ENCODE peak calls at places on chromosomes 11 and 22, in seven cellular contexts. A is K562, R is H1, F is HepG2, X is HCT116, Q is endothelial cell of umbilical vein, U is GM12878. P is an unnamed sample.

GRCh38 chr22:39278040-39278439 is 33.3 kb upstream of the PDGFB start:
- DNase-seq in A (no peak), R (no peak), F (no peak), X (no peak), Q (no peak), U (no peak), P (no peak)

GRCh38 chr11:85088286-85088685 is 538.9 kb downstream of the DLG2 start:
- DNase-seq in A (no peak), R (no peak), F (no peak), X (no peak), Q (no peak), U (no peak), P (no peak)

GRCh38 chr22:23168381-23169031 is 11.8 kb upstream of the BCR start:
- DNase-seq in A (no peak), R (no peak), F (no peak), X (no peak), Q (no peak), U (no peak), P (no peak)

GRCh38 chr11:102868359-102868758 is 6.4 kb downstream of the MMP12 start:
- DNase-seq in A (no peak), R (no peak), F (no peak), X (no peak), Q (no peak), U (no peak), P (no peak)

GRCh38 chr11:96257972-96258951 is 84.7 kb downstream of the MAML2 start:
- DNase-seq in A (no peak), R (no peak), F (no peak), X (no peak), Q (no peak), U (no peak), P (no peak)

GRCh38 chr11:62446091-62446490 is 27.3 kb downstream of the SCGB1A1 start:
- DNase-seq in A (no peak), R (no peak), F (no peak), X (no peak), Q (no peak), U (no peak), P (no peak)

GRCh38 chr11:130451261-130452019 is 3.0 kb downstream of the ADAMTS15 start:
- DNase-seq in A (no peak), R (no peak), F (no peak), X (no peak), Q (no peak), U (no peak), P (no peak)

GRCh38 chr22:21082248-21082647 is 36.5 kb downstream of the LRRC74B start:
- DNase-seq in A (no peak), R (no peak), F (no peak), X (no peak), Q (no peak), U (no peak), P (no peak)

GRCh38 chr22:29308791-29309262 is 2.4 kb downstream of the GAS2L1 start:
- DNase-seq in A (no peak), R (peak; percentile 51), F (no peak), X (no peak), Q (peak; percentile 49), U (no peak), P (no peak)

GRCh38 chr22:41021039-41021654 is 70.0 kb downstream of the RBX1 start:
- DNase-seq in A (no peak), R (peak; percentile 59), F (no peak), X (no peak), Q (no peak), U (no peak), P (no peak)

GRCh38 chr22:47275479-47276218 is 513.2 kb downstream of the TBC1D22A start:
- DNase-seq in A (no peak), R (no peak), F (no peak), X (no peak), Q (no peak), U (no peak), P (no peak)

GRCh38 chr11:10902301-10902700 is 44.4 kb upstream of the ZBED5 start:
- DNase-seq in A (no peak), R (no peak), F (no peak), X (no peak), Q (no peak), U (no peak), P (no peak)

GRCh38 chr22:47213571-47214230 is 451.3 kb downstream of the TBC1D22A start:
- DNase-seq in A (peak; percentile 55), R (peak; percentile 83), F (peak; percentile 14), X (peak; percentile 12), Q (no peak), U (no peak), P (peak; percentile 26)

GRCh38 chr11:11265994-11266606 is 87.0 kb downstream of the CSNK2A3 start:
- DNase-seq in A (peak; percentile 78), R (peak; percentile 94), F (no peak), X (peak; percentile 16), Q (no peak), U (no peak), P (no peak)

GRCh38 chr11:67031791-67032561 is 9.0 kb downstream of the SYT12 start:
- DNase-seq in A (no peak), R (no peak), F (no peak), X (no peak), Q (no peak), U (no peak), P (no peak)

GRCh38 chr11:17776213-17776875 is 41.8 kb downstream of the KCNC1 start:
- DNase-seq in A (no peak), R (no peak), F (no peak), X (no peak), Q (no peak), U (no peak), P (no peak)

GRCh38 chr11:43557553-43558031 is 122.9 kb upstream of the HSD17B12 start:
- DNase-seq in A (no peak), R (peak; percentile 64), F (no peak), X (no peak), Q (no peak), U (no peak), P (no peak)

GRCh38 chr11:111871693-111872161 is 346 bp upstream of the ALG9 start:
- DNase-seq in A (peak; percentile 17), R (no peak), F (no peak), X (no peak), Q (no peak), U (no peak), P (no peak)

GRCh38 chr22:42074153-42074750 is at the start of gene PHETA2:
- DNase-seq in A (no peak), R (peak; percentile 67), F (no peak), X (no peak), Q (peak; percentile 49), U (no peak), P (no peak)

GRCh38 chr11:93542753-93543246 is 391 bp downstream of the SMCO4 start:
- DNase-seq in A (peak; percentile 39), R (peak; percentile 84), F (no peak), X (no peak), Q (peak; percentile 22), U (no peak), P (no peak)

GRCh38 chr11:65492637-65493366 is 6.0 kb upstream of the MALAT1 start:
- DNase-seq in A (peak; percentile 68), R (no peak), F (no peak), X (no peak), Q (peak; percentile 81), U (peak; percentile 68), P (no peak)

GRCh38 chr22:43859176-43859575 is 3.1 kb downstream of the SULT4A1 start:
- DNase-seq in A (no peak), R (no peak), F (no peak), X (no peak), Q (no peak), U (no peak), P (no peak)
- TF ChIP-seq POLR2AphosphoS5 in A (no peak), R (no peak), F (no peak), X (no peak), Q (no peak), U (no peak), P (no peak)

DNA sequence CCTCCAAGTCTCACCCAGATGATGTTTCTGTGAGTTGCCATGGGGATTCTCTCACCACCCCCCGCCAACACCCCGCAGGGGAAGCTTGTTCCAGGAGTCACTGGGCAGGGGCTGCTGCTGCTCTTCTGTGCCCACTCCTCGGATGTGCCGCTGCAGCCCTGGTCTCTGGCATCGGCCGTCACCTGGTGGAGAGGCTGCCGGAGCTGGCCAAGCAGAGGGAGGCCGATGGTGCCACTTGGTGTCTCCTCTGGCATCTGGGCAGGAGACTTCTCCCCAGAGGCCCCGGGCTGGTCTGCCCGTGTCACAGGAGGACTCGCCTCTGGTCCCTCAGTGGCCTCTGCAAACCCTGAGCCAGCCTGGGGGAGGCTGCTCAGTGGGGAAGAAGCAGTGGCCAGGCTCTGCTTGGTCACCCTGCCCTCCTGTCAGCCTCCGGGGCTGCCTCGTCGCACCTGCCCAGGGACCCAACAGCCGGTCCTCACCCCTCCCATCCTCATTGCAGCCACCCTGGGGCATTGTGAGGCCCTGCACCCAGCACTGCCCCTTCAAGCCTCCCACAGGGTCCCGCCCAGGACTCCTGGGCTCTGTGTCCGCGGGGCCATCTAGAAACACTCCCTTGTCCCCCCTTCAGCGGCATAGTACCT is 420 bp upstream of the ADORA2A start:
- DNase-seq in A (no peak), R (no peak), F (no peak), X (no peak), Q (no peak), U (no peak), P (no peak)
- H3K9ac ChIP-seq in A (no peak overlapping the region), R (no peak overlapping the region), F (no peak overlapping the region), X (no peak overlapping the region), Q (no peak overlapping the region), U (peak overlapping the region; percentile 73), P (no peak overlapping the region)

DNA sequence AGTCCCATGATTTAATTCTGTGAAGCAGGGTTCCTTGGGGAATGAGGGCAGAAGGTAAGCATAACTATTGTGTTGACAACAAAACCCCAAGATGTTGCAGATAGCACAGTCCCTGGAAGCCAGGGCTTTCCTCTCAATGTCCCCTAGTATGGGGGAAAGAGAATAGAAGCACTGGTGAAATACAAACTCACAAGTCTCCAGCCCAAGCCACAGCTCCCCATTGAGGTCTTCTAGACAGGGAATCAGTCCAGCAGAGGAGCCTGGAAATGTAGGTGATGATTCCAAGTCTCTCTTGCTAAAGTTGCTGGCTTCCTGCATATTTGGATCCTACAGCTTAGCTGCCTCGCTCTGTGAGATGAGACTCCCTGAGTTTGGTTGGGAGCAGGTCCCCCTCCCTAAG is 31.7 kb upstream of the DRD2 start:
- DNase-seq in A (no peak), R (no peak), F (no peak), X (no peak), Q (no peak), U (no peak), P (no peak)
- TF ChIP-seq EZH2 in A (no peak), R (no peak), F (no peak), X (no peak), Q (no peak), U (no peak), P (no peak)

GRCh38 chr11:61131186-61131585 is 28.9 kb downstream of the CD5 start:
- DNase-seq in A (no peak), R (no peak), F (no peak), X (no peak), Q (no peak), U (no peak), P (no peak)

GRCh38 chr11:61127991-61128390 is 25.7 kb downstream of the CD5 start:
- DNase-seq in A (no peak), R (no peak), F (no peak), X (no peak), Q (no peak), U (no peak), P (no peak)

GRCh38 chr11:61128947-61129346 is 26.7 kb downstream of the CD5 start:
- DNase-seq in A (no peak), R (no peak), F (no peak), X (no peak), Q (no peak), U (no peak), P (no peak)

GRCh38 chr11:61131586-61131985 is 29.3 kb downstream of the CD5 start:
- DNase-seq in A (no peak), R (no peak), F (no peak), X (no peak), Q (no peak), U (no peak), P (no peak)

GRCh38 chr11:61129608-61130523 is 27.6 kb downstream of the CD5 start:
- DNase-seq in A (peak; percentile 94), R (peak; percentile 98), F (peak; percentile 82), X (peak; percentile 73), Q (peak; percentile 93), U (peak; percentile 44), P (no peak)
- TF ChIP-seq POLR2AphosphoS5 in A (peak; percentile 36), R (peak; percentile 56), F (no peak), X (peak; percentile 44), Q (peak; percentile 62), U (no peak), P (no peak)